ENCODE peak calls at places on chromosomes 6 and 20, in nine cellular contexts. One of them, this sample, is unnamed.

GRCh38 chr20:7010584-7010983 is 243.1 kb downstream of the BMP2 start:
- DNase-seq in ovary: no peak
- DNase-seq in stimulated activated CD8-positive, alpha-beta memory T cell treated with anti-CD3 and anti-CD28 coated beads, Interleukin-15, amount 100 ng/mL, for 4 hours: no peak
- DNase-seq in tibial artery: no peak
- DNase-seq in lower lobe of right lung: no peak
- DNase-seq in transverse colon: no peak
- DNase-seq in left lung: no peak
- DNase-seq in A549: no peak
- DNase-seq in ecto neural progenitor cell: no peak
- DNase-seq in this sample: no peak

GRCh38 chr6:38824243-38824894 is 109.3 kb downstream of the DNAH8 start:
- DNase-seq in A549: no peak
- DNase-seq in ecto neural progenitor cell: no peak
- DNase-seq in ovary: no peak
- DNase-seq in stimulated activated CD8-positive, alpha-beta memory T cell treated with anti-CD3 and anti-CD28 coated beads, Interleukin-15, amount 100 ng/mL, for 4 hours: no peak
- DNase-seq in tibial artery: no peak
- DNase-seq in lower lobe of right lung: no peak
- DNase-seq in left lung: no peak
- DNase-seq in transverse colon: no peak
- DNase-seq in this sample: no peak

GRCh38 chr6:28525496-28526039 is at the start of gene GPX5:
- DNase-seq in left lung: no peak
- DNase-seq in transverse colon: no peak
- DNase-seq in tibial artery: no peak
- DNase-seq in ovary: no peak
- DNase-seq in ecto neural progenitor cell: no peak
- DNase-seq in stimulated activated CD8-positive, alpha-beta memory T cell treated with anti-CD3 and anti-CD28 coated beads, Interleukin-15, amount 100 ng/mL, for 4 hours: no peak
- DNase-seq in A549: no peak
- DNase-seq in lower lobe of right lung: no peak
- DNase-seq in this sample: no peak

GRCh38 chr20:63487116-63487764 is 11.6 kb downstream of the EEF1A2 start:
- DNase-seq in A549: no peak
- DNase-seq in ecto neural progenitor cell: no peak
- DNase-seq in left lung: no peak
- DNase-seq in transverse colon: no peak
- DNase-seq in tibial artery: no peak
- DNase-seq in lower lobe of right lung: no peak
- DNase-seq in stimulated activated CD8-positive, alpha-beta memory T cell treated with anti-CD3 and anti-CD28 coated beads, Interleukin-15, amount 100 ng/mL, for 4 hours: no peak
- DNase-seq in ovary: no peak
- DNase-seq in this sample: no peak

GRCh38 chr6:82872092-82872635 is 193.5 kb downstream of the UBE3D start:
- DNase-seq in tibial artery: no peak
- DNase-seq in ovary: no peak
- DNase-seq in lower lobe of right lung: no peak
- DNase-seq in transverse colon: no peak
- DNase-seq in left lung: no peak
- DNase-seq in A549: no peak
- DNase-seq in ecto neural progenitor cell: no peak
- DNase-seq in stimulated activated CD8-positive, alpha-beta memory T cell treated with anti-CD3 and anti-CD28 coated beads, Interleukin-15, amount 100 ng/mL, for 4 hours: no peak
- DNase-seq in this sample: no peak

GRCh38 chr6:28988536-28989415 is 16.3 kb downstream of the ZNF311 start:
- DNase-seq in A549: peak
- DNase-seq in left lung: peak
- DNase-seq in ovary: no peak
- DNase-seq in tibial artery: no peak
- DNase-seq in transverse colon: peak
- DNase-seq in stimulated activated CD8-positive, alpha-beta memory T cell treated with anti-CD3 and anti-CD28 coated beads, Interleukin-15, amount 100 ng/mL, for 4 hours: peak
- DNase-seq in ecto neural progenitor cell: peak
- DNase-seq in lower lobe of right lung: peak
- DNase-seq in this sample: no peak

GRCh38 chr20:24676978-24677370 is 207.5 kb downstream of the SYNDIG1 start:
- DNase-seq in lower lobe of right lung: no peak
- DNase-seq in A549: no peak
- DNase-seq in tibial artery: no peak
- DNase-seq in ecto neural progenitor cell: no peak
- DNase-seq in left lung: no peak
- DNase-seq in ovary: no peak
- DNase-seq in stimulated activated CD8-positive, alpha-beta memory T cell treated with anti-CD3 and anti-CD28 coated beads, Interleukin-15, amount 100 ng/mL, for 4 hours: no peak
- DNase-seq in transverse colon: no peak
- DNase-seq in this sample: no peak

GRCh38 chr20:11329271-11329670 is 588.4 kb upstream of the BTBD3 start:
- DNase-seq in ecto neural progenitor cell: no peak
- DNase-seq in A549: no peak
- DNase-seq in lower lobe of right lung: no peak
- DNase-seq in left lung: no peak
- DNase-seq in stimulated activated CD8-positive, alpha-beta memory T cell treated with anti-CD3 and anti-CD28 coated beads, Interleukin-15, amount 100 ng/mL, for 4 hours: no peak
- DNase-seq in ovary: no peak
- DNase-seq in transverse colon: no peak
- DNase-seq in tibial artery: no peak
- DNase-seq in this sample: no peak

GRCh38 chr6:30325150-30325872 is 1.4 kb upstream of the TRIM39 start:
- DNase-seq in ovary: no peak
- DNase-seq in A549: peak
- DNase-seq in left lung: peak
- DNase-seq in ecto neural progenitor cell: no peak
- DNase-seq in transverse colon: peak
- DNase-seq in stimulated activated CD8-positive, alpha-beta memory T cell treated with anti-CD3 and anti-CD28 coated beads, Interleukin-15, amount 100 ng/mL, for 4 hours: peak
- DNase-seq in tibial artery: peak
- DNase-seq in lower lobe of right lung: peak
- DNase-seq in this sample: no peak

GRCh38 chr6:155505560-155505959 is 49.9 kb upstream of the NOX3 start:
- DNase-seq in tibial artery: no peak
- DNase-seq in A549: no peak
- DNase-seq in stimulated activated CD8-positive, alpha-beta memory T cell treated with anti-CD3 and anti-CD28 coated beads, Interleukin-15, amount 100 ng/mL, for 4 hours: no peak
- DNase-seq in lower lobe of right lung: no peak
- DNase-seq in ovary: no peak
- DNase-seq in ecto neural progenitor cell: no peak
- DNase-seq in transverse colon: no peak
- DNase-seq in left lung: no peak
- DNase-seq in this sample: no peak